ENCODE peak calls at places on chromosomes 16 and 17, in seven cellular contexts. Z is AG09319, P is naive B cell, S is NCI-H1092 treated with DMSO at 0.1 percent for 48 hours, K is ELF-1, T is NCI-H2029 treated with DMSO at 0.1 percent for 48 hours, B is Caki2. C is an unnamed sample.
A peak's percentile ranks its signal among the peaks of the same experiment; 100 is the strongest.

GRCh38 chr17:5011928-5012327 is 14.2 kb downstream of the KIF1C start:
- DNase-seq in Z (no peak), P (no peak), S (no peak), K (no peak), T (no peak), B (no peak), C (no peak)

GRCh38 chr17:78020717-78021108 is 62.2 kb downstream of the TNRC6C start:
- DNase-seq in Z (no peak), P (no peak), S (no peak), K (no peak), T (no peak), B (no peak), C (no peak)

GRCh38 chr17:19341641-19342610 is 20.6 kb downstream of the B9D1 start:
- DNase-seq in Z (no peak), P (no peak), S (no peak), K (peak; percentile 60), T (no peak), B (no peak), C (no peak)

GRCh38 chr17:60439501-60439900 is 17.2 kb downstream of the CHCT1 start:
- DNase-seq in Z (no peak), P (no peak), S (no peak), K (no peak), T (no peak), B (no peak), C (no peak)

GRCh38 chr16:63907251-63907650 is 1214.6 kb downstream of the CDH11 start:
- DNase-seq in Z (no peak), P (no peak), S (no peak), K (no peak), T (no peak), B (no peak), C (no peak)

GRCh38 chr17:80843741-80844156 is 147.9 kb upstream of the CHMP6 start:
- DNase-seq in Z (no peak), P (no peak), S (no peak), K (no peak), T (no peak), B (no peak), C (no peak)

GRCh38 chr17:64608571-64608981 is 53.5 kb downstream of the SMURF2 start:
- DNase-seq in Z (no peak), P (no peak), S (no peak), K (no peak), T (no peak), B (no peak), C (no peak)

GRCh38 chr16:29809031-29809747 is 2.8 kb upstream of the PRRT2 start:
- DNase-seq in Z (no peak), P (no peak), S (no peak), K (peak; percentile 32), T (no peak), B (no peak), C (no peak)

GRCh38 chr16:19314718-19315425 is 29.3 kb downstream of the CLEC19A start:
- DNase-seq in Z (no peak), P (no peak), S (no peak), K (no peak), T (no peak), B (no peak), C (no peak)

C was measured in AG09309.